ENCODE peak calls at places on chromosomes 1 and 21, in seven cellular contexts. L is IMR-90, A is endothelial cell of umbilical vein, K is tibial nerve, T is GM12878, H is A549, G is heart left ventricle. V is an unnamed sample. For H3K4me1, the result is how much of the 10 kb centered on the place peaks cover.

GRCh38 chr1:19676438-19676922 is 11.8 kb downstream of the HTR6 start:
- DNase-seq in L (peak), T (no peak), G (peak), H (no peak), A (peak), K (peak), V (no peak)

GRCh38 chr1:193284219-193284618 is 97.8 kb upstream of the B3GALT2 start:
- DNase-seq in A (no peak), T (no peak), K (no peak), G (no peak), L (no peak), H (no peak), V (no peak)

GRCh38 chr1:178500936-178501554 is 4.3 kb upstream of the CLEC20A start:
- DNase-seq in K (no peak), A (no peak), H (no peak), T (no peak), G (no peak), L (no peak), V (no peak)

GRCh38 chr21:34147835-34148804 is 74.7 kb downstream of the MRPS6 start:
- DNase-seq in T (no peak), K (no peak), G (no peak), A (peak), L (peak), H (no peak), V (no peak)

GRCh38 chr1:160629286-160630210 is 17.3 kb downstream of the SLAMF1 start:
- DNase-seq in K (no peak), G (peak), T (no peak), H (no peak), L (no peak), A (no peak), V (peak)

GRCh38 chr1:43653339-43653738 is 3.4 kb downstream of the KDM4A start:
- DNase-seq in H (peak), T (peak), K (no peak), L (peak), G (no peak), A (peak), V (no peak)

GRCh38 chr1:11930571-11931445 is 3.7 kb upstream of the PLOD1 start:
- DNase-seq in K (no peak), H (no peak), A (peak), T (no peak), L (peak), G (peak), V (no peak)

GRCh38 chr1:241749924-241750695 is 97.9 kb upstream of the EXO1 start:
- DNase-seq in K (no peak), G (no peak), L (no peak), A (no peak), H (no peak), T (no peak), V (no peak)

GRCh38 chr1:10639301-10640078 is 157.0 kb downstream of the CASZ1 start:
- DNase-seq in G (no peak), K (no peak), L (no peak), H (no peak), A (no peak), T (no peak), V (no peak)

GRCh38 chr1:64952055-64952699 is 14.2 kb downstream of the JAK1 start:
- DNase-seq in G (no peak), A (no peak), K (no peak), T (no peak), L (no peak), H (no peak), V (no peak)

GRCh38 chr1:64956241-64956640 is 10.1 kb downstream of the JAK1 start:
- DNase-seq in K (no peak), L (no peak), H (peak), G (no peak), A (no peak), T (no peak), V (no peak)

GRCh38 chr1:64953241-64953640 is 13.1 kb downstream of the JAK1 start:
- DNase-seq in A (no peak), K (no peak), H (no peak), L (no peak), T (no peak), G (no peak), V (no peak)

GRCh38 chr1:64956733-64957441 is 9.5 kb downstream of the JAK1 start:
- DNase-seq in L (no peak), K (no peak), G (no peak), H (no peak), A (no peak), T (peak), V (peak)

DNA sequence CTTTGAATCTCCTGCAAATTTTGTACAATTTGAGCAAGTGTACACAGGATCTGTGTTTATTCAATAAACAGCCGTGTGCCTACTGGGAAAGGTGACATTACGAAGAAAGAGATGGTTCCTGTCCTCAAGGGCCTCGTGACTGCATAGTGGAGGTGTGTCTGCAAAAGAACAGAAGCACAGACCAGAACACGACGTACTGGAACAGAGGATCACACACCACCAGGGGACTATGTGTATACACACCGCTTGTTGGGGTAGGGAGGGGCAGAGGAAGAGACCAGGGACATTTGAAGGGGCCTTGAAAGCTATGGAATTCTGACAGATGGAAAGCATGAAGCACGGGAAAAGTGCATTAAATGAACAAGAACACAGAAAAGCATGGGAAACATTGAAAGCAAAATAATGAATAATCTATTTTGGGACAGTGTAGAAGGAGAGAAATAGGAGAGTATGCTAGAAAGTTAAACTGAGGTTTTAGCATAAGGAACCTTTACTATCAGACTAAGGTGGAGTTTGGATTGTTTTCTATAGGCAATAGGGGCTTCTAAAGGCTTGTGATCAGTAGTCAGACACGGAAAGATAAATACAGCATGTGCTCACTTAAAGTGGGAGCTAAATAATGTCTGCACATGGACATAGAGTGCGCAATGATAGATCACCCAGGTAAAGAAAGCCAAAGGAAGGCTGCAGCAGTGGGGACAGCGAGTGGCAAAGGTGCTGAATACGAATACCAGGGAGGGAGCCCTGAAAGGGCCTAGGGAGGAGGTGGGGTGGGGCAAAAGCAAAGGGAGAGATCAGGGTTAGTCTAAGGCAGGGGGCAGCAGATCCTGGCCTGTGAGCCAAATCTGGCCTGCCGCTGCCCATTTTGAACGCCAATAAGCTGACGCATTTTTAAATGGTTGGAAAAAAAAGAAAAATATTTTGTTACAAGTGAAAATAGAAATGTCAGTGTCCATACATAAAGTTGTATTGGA is 11.0 kb downstream of the JAK1 start:
- DNase-seq in K (no peak), G (peak), T (no peak), L (no peak), A (no peak), H (no peak), V (peak)
- TF ChIP-seq POLR2A in K (no peak), G (no peak), T (no peak), L (no peak), A (no peak), H (no peak), V (no peak)

DNA sequence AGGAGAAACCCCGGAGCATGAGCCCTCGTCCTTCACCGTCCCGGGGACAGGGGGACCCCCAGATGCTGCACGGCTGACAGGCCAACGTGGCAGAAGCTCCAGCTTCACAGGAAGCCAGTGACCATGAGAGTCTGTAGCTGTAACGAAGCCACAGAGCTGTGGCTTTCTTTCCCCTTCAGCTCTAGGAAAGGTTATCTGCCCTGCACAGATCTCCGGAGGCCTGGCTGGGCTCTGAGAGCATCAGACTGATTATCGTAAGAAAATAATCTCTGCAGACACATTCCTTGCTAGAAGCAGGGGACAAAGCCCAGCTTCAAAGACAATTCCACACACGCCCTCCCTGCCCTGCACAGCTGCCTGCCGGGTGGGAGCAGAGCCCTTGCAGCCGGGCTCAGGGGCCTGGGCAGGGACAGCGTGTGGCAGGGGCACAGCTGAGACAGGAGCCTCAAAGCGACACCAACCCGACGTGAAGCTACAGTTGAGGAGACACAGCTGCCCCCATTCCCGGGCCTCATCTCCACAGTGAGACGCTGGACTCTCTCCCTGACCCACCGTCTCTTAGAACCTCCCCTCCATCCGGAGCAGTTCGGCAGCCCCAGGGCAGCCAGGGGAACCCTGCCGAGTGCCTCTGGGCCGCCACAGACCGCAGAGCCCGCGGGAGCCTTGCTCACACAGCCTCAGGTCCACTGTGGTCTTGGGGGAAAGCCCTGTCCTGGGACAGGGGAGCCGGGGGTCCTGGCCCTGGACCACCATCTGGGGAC is 30.6 kb downstream of the POFUT2 start:
- DNase-seq in L (no peak), A (peak), K (no peak), G (no peak), H (no peak), T (no peak), V (peak)
- H3K4me1 ChIP-seq in L (under half), A (under half), K (under half), G (under half), H (under half), T (under half), V (under half)

GRCh38 chr1:212760126-212760823 is 31.3 kb downstream of the NSL1 start:
- DNase-seq in H (peak), L (no peak), A (no peak), G (no peak), T (no peak), K (no peak), V (peak)
- TF ChIP-seq CTCF in H (peak), L (peak), A (peak), G (no peak), T (peak), K (no peak), V (peak)

DNA sequence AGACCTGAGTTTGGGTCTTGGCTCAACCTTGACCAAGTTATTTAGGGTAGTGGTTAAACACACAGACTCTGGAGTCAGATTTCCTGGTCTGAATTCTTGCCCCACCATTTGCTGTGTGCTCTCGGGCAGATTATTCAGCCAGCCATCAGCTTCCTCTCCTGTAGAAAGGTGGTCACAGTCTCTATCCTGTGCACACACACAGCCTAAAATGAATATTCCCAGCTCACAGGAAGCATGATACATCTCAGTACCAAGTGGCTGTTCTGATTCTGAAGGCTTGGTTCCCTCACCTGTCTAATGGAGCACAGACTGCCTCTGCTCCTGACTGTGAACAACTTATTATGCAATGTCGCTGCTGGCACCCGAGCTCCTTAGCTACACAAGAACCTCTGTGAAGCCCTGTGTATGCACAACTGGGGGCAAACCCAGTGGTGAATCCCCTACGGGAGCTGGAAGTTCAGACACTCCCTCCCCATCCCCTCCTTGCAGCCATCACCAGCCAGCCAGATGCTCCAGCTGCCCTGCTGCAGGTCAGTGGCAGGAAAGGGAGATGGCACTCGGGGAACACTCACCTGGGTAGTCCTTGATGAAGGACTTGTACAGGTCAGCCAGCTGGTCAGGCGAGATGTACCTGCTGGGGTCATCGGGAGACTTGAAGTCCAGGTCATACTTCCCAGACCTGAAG is 13.6 kb downstream of the ENO1 start:
- DNase-seq in H (no peak), K (no peak), G (no peak), A (no peak), L (no peak), T (no peak), V (no peak)
- TF ChIP-seq POLR2A in H (no peak), K (no peak), G (no peak), A (no peak), L (no peak), T (peak), V (no peak)

GRCh38 chr1:234529095-234529494 is 50.1 kb upstream of the TARBP1 start:
- DNase-seq in G (no peak), K (no peak), T (no peak), L (no peak), A (no peak), H (no peak), V (no peak)

GRCh38 chr1:234529661-234530237 is 50.8 kb upstream of the TARBP1 start:
- DNase-seq in H (no peak), G (no peak), L (no peak), K (no peak), T (no peak), A (no peak), V (no peak)

GRCh38 chr1:234527346-234527745 is 48.4 kb upstream of the TARBP1 start:
- DNase-seq in L (no peak), G (no peak), K (no peak), H (no peak), A (no peak), T (no peak), V (no peak)

GRCh38 chr1:234530641-234531040 is 51.7 kb upstream of the TARBP1 start:
- DNase-seq in T (no peak), G (no peak), A (no peak), H (no peak), K (no peak), L (no peak), V (no peak)

GRCh38 chr1:234528073-234528865 is 49.3 kb upstream of the TARBP1 start:
- DNase-seq in A (no peak), H (no peak), L (no peak), K (no peak), G (peak), T (no peak), V (no peak)
- H3K4me1 ChIP-seq in A (under half), H (under half), L (under half), K (under half), G (half or more), T (under half), V (half or more)

DNA sequence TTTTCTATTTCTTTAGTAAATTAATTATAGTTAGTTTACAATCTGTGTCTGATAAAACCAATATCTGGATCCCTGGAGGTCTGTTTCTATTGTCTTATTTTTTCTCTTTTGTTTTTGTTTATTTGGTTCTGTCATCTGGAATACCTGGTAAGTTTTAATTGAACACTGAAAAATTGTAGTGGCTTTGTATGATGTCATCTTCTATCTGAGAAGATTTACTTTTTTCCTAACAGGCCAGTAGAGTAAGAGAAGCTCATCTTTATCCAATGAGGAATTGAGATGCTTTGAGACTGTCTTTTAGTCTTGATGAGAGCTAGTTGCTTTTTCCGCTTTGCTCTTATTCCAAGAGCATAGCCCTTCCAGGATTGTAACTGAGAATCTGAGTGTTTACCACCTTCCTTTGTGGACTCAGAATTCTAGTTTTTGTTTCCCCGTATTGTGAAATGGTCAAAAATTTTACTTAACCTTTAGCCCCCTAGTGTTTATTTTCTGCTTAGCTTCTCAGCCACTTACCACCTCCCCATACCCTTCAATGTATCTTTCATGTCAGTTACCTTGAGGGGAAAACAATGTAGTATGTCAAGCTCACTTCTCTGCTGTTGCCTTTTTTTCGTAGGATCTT is 25.0 kb downstream of the PTGFRN start:
- DNase-seq in A (no peak), L (no peak), T (no peak), H (peak), K (no peak), G (no peak), V (no peak)
- TF ChIP-seq CTCF in A (peak), L (no peak), T (peak), H (no peak), K (no peak), G (peak), V (peak)

DNA sequence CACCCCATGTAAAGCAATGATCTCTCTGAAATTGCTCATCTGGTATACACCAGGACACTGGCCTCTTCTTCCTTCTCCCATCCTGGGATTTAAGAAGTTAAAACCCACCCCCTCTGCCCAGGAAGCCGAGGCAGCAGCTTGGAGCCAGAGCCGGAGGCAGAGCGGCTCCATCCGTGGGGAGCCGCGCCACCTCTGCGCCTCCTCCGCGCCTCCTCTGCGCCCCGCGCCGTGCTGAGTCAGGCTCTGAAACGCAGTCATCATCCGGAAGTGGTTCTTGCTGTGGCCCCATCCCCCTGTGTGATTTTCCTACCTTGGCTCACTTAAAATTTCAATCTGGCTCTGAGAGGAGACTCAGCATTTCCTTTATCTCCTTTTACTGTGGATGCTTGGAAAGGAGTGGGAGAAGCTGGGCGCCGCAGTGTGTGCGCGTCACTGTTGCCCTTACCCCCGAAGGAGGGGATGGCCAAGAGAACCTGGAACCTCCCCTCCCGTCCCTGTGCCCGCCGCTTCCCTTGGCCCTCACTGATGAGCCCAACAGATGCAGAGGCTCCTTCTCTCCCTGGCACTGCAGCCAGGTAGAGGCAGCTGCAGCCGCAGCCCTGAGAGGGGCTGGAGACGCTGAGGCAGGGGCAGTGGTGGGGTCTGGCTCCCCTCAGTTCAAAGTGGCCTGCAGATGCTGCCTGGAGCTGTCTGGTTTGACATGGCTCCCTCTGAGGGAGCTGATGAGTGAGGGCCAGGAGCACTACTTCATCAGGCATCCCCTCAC is 15.3 kb upstream of the NPHP4 start:
- DNase-seq in T (no peak), A (no peak), H (no peak), L (peak), K (no peak), G (peak), V (peak)
- TF ChIP-seq POLR2A in T (no peak), A (no peak), H (no peak), L (no peak), K (no peak), G (no peak), V (no peak)